ENCODE peak calls at places on chromosomes 1 and 21, in nine cellular contexts. H is mesothelial cell of epicardium, V is HT1080, Q is HEK293T, F is epithelial cell of prostate, Y is A549, Z is adrenal gland, O is AG08396, B is glomerular endothelial cell. P is an unnamed sample.

GRCh38 chr21:44710294-44710665 is 1.1 kb downstream of the TSPEAR start:
- DNase-seq in Q (no peak), B (no peak), H (no peak), F (no peak), V (no peak), Z (peak; percentile 3), Y (no peak), O (no peak), P (no peak)

GRCh38 chr1:204520834-204521709 is 4.9 kb downstream of the MDM4 start:
- DNase-seq in B (no peak), O (peak; percentile 7), V (peak; percentile 93), Q (no peak), Z (no peak), Y (no peak), H (no peak), F (peak; percentile 48), P (no peak)

GRCh38 chr1:180586671-180587155 is 27.9 kb downstream of the OVAAL start:
- DNase-seq in V (peak; percentile 85), H (no peak), O (peak; percentile 44), Z (peak; percentile 71), Q (no peak), B (no peak), F (peak; percentile 82), Y (peak; percentile 82), P (no peak)

GRCh38 chr1:50697440-50698421 is 262.3 kb downstream of the FAF1 start:
- DNase-seq in H (no peak), Z (no peak), Y (no peak), F (no peak), O (no peak), V (no peak), Q (no peak), B (no peak), P (no peak)

GRCh38 chr1:207054476-207054875 is 1.4 kb downstream of the PFKFB2 start:
- DNase-seq in F (no peak), H (no peak), Y (no peak), Z (no peak), B (no peak), O (no peak), V (no peak), Q (no peak), P (no peak)

GRCh38 chr1:210726621-210727020 is 397.9 kb downstream of the HHAT start:
- DNase-seq in F (no peak), Y (no peak), H (peak; percentile 31), Z (no peak), V (no peak), Q (peak; percentile 52), B (no peak), O (no peak), P (no peak)

GRCh38 chr1:152356736-152357135 is 3.1 kb downstream of the FLG2 start:
- DNase-seq in V (no peak), Y (no peak), F (no peak), Z (no peak), B (no peak), O (no peak), Q (no peak), H (no peak), P (no peak)

GRCh38 chr1:54326577-54327385 is 79.4 kb downstream of the SSBP3 start:
- DNase-seq in F (no peak), V (no peak), Z (no peak), Q (no peak), H (no peak), B (no peak), O (no peak), Y (no peak), P (no peak)

GRCh38 chr1:157431751-157432150 is 120.6 kb downstream of the FCRL5 start:
- DNase-seq in H (no peak), F (peak; percentile 59), V (peak; percentile 85), B (no peak), Y (no peak), O (peak; percentile 18), Z (no peak), Q (no peak), P (no peak)

GRCh38 chr1:229102741-229103480 is 168.0 kb upstream of the RAB4A start:
- DNase-seq in F (no peak), V (no peak), Y (no peak), B (no peak), Q (no peak), Z (no peak), H (no peak), O (no peak), P (no peak)

GRCh38 chr1:183272390-183272801 is 86.3 kb downstream of the LAMC2 start:
- DNase-seq in F (no peak), Y (peak; percentile 53), B (no peak), V (peak; percentile 91), O (peak; percentile 68), Z (no peak), H (no peak), Q (no peak), P (peak; percentile 45)

GRCh38 chr21:28675265-28676041 is 317.2 kb downstream of the LTN1 start:
- DNase-seq in Q (no peak), Z (no peak), B (no peak), O (peak; percentile 26), Y (no peak), H (no peak), V (peak; percentile 14), F (no peak), P (no peak)

GRCh38 chr1:201348211-201348566 is 29.3 kb downstream of the TNNT2 start:
- DNase-seq in Q (peak; percentile 83), Z (peak; percentile 39), Y (peak; percentile 64), O (peak; percentile 79), B (no peak), F (peak; percentile 24), V (peak; percentile 52), H (no peak), P (peak; percentile 57)

GRCh38 chr1:190479028-190479427 is 1.4 kb upstream of the BRINP3 start:
- DNase-seq in Y (no peak), Q (no peak), Z (no peak), B (no peak), F (no peak), H (no peak), O (no peak), V (no peak), P (no peak)

GRCh38 chr1:234737210-234737761 is 127.3 kb upstream of the IRF2BP2 start:
- DNase-seq in Y (no peak), H (no peak), B (no peak), V (no peak), F (no peak), Z (no peak), O (no peak), Q (no peak), P (no peak)

GRCh38 chr1:15224903-15225485 is 22.0 kb upstream of the FHAD1 start:
- DNase-seq in V (no peak), H (no peak), Z (no peak), B (no peak), F (no peak), O (no peak), Q (no peak), Y (no peak), P (no peak)

GRCh38 chr1:227999056-227999930 is 7.5 kb upstream of the WNT3A start:
- DNase-seq in Y (peak; percentile 86), F (peak; percentile 8), O (peak; percentile 88), B (peak; percentile 36), V (peak; percentile 72), H (no peak), Q (peak; percentile 88), Z (peak; percentile 81), P (peak; percentile 88)

GRCh38 chr1:190416239-190416638 is 61.4 kb downstream of the BRINP3 start:
- DNase-seq in Z (no peak), Y (peak; percentile 11), Q (peak; percentile 16), V (no peak), B (no peak), F (no peak), O (no peak), H (no peak), P (no peak)

GRCh38 chr1:24074196-24074595 is 37.7 kb downstream of the MYOM3 start:
- DNase-seq in Q (no peak), O (no peak), F (no peak), Y (no peak), Z (no peak), V (no peak), B (no peak), H (no peak), P (peak; percentile 39)